ENCODE peak calls at places on chromosomes 11 and 22, in seven cellular contexts. M, G, N, T, A, U and V are unnamed samples.

GRCh38 chr22:38941488-38941987 is 15.9 kb upstream of the APOBEC3A start:
- DNase-seq in M (no peak), T (no peak), A (no peak), U (no peak), N (no peak), G (peak; percentile 29), V (no peak)

GRCh38 chr11:75313457-75314272 is 37.8 kb downstream of the ARRB1 start:
- DNase-seq in N (no peak), G (peak; percentile 71), T (no peak), M (peak; percentile 38), A (no peak), U (no peak), V (no peak)

GRCh38 chr11:111414267-111414931 is 35.3 kb upstream of the POU2AF1 start:
- DNase-seq in N (no peak), A (no peak), M (no peak), T (no peak), U (no peak), G (no peak), V (no peak)

GRCh38 chr22:36343070-36343719 is 44.6 kb downstream of the MYH9 start:
- DNase-seq in N (peak; percentile 27), T (no peak), U (no peak), M (no peak), A (no peak), G (no peak), V (no peak)

GRCh38 chr11:61785837-61786402 is 6.5 kb downstream of the TMEM258 start:
- DNase-seq in G (no peak), A (no peak), U (no peak), M (no peak), N (no peak), T (no peak), V (no peak)

GRCh38 chr11:44728085-44728410 is 1.3 kb downstream of the TSPAN18 start:
- DNase-seq in U (no peak), M (no peak), N (no peak), G (no peak), A (no peak), T (no peak), V (no peak)

GRCh38 chr11:70537576-70538571 is 139.5 kb downstream of the CTTN start:
- DNase-seq in U (no peak), T (peak; percentile 11), A (no peak), N (no peak), G (no peak), M (no peak), V (no peak)

GRCh38 chr11:73980001-73980960 is 2.4 kb downstream of the UCP2 start:
- DNase-seq in M (no peak), U (peak; percentile 43), G (no peak), A (no peak), N (peak; percentile 96), T (no peak), V (peak; percentile 10)

GRCh38 chr11:58618215-58618614 is 4.2 kb upstream of the CNTF start:
- DNase-seq in U (no peak), N (no peak), M (no peak), G (peak; percentile 53), T (peak; percentile 31), A (no peak), V (no peak)

GRCh38 chr22:20261848-20262581 is 6.1 kb downstream of the RTN4R start:
- DNase-seq in M (no peak), U (no peak), N (no peak), A (no peak), T (no peak), G (no peak), V (no peak)

GRCh38 chr22:49240472-49240871 is 587.2 kb downstream of the BRD1 start:
- DNase-seq in U (no peak), A (no peak), N (no peak), M (no peak), T (no peak), G (no peak), V (no peak)

GRCh38 chr11:16912607-16913006 is 101.6 kb downstream of the PLEKHA7 start:
- DNase-seq in G (no peak), M (no peak), U (no peak), A (no peak), T (peak; percentile 50), N (peak; percentile 13), V (peak; percentile 59)

GRCh38 chr11:18367431-18367830 is 26.9 kb upstream of the LDHA start:
- DNase-seq in U (no peak), M (no peak), A (no peak), T (no peak), G (no peak), N (no peak), V (no peak)

GRCh38 chr11:119856681-119857485 is 127.9 kb upstream of the NECTIN1 start:
- DNase-seq in M (no peak), G (no peak), U (no peak), A (no peak), T (no peak), N (no peak), V (no peak)

GRCh38 chr11:6219359-6219758 is 14.0 kb downstream of the C11orf42 start:
- DNase-seq in M (peak; percentile 81), N (no peak), A (peak; percentile 88), U (no peak), G (no peak), T (no peak), V (no peak)

GRCh38 chr11:113675565-113675964 is 30.5 kb downstream of the TMPRSS5 start:
- DNase-seq in N (no peak), T (no peak), M (no peak), A (no peak), U (no peak), G (no peak), V (no peak)

GRCh38 chr11:61728940-61729219 is 23.6 kb upstream of the MYRF start:
- DNase-seq in M (no peak), T (no peak), U (no peak), A (peak; percentile 78), N (no peak), G (no peak), V (no peak)

GRCh38 chr11:100810146-100810545 is 123.1 kb downstream of the ARHGAP42 start:
- DNase-seq in N (no peak), A (peak; percentile 78), T (no peak), M (no peak), G (no peak), U (no peak), V (no peak)

GRCh38 chr22:20143883-20144665 is 6.8 kb downstream of the CCDC188 start:
- DNase-seq in U (no peak), N (no peak), M (no peak), G (no peak), T (no peak), A (no peak), V (no peak)

GRCh38 chr11:62933775-62934495 is 12.8 kb upstream of the CHRM1 start:
- DNase-seq in G (no peak), N (no peak), T (no peak), M (no peak), U (no peak), A (no peak), V (no peak)

GRCh38 chr11:72685560-72686480 is 11.6 kb upstream of the PDE2A start:
- DNase-seq in N (no peak), M (no peak), T (no peak), G (no peak), U (no peak), A (no peak), V (no peak)

GRCh38 chr11:105609832-105610781 is at the start of gene GRIA4:
- DNase-seq in U (no peak), T (peak; percentile 41), A (peak; percentile 20), M (no peak), N (peak; percentile 54), G (peak; percentile 84), V (peak; percentile 78)

GRCh38 chr11:61297741-61298140 is 2.6 kb upstream of the VWCE start:
- DNase-seq in G (peak; percentile 58), U (no peak), T (no peak), A (peak; percentile 89), M (peak; percentile 56), N (no peak), V (no peak)

GRCh38 chr22:48434156-48434867 is 1393.4 kb downstream of the BRD1 start:
- DNase-seq in G (no peak), M (no peak), N (no peak), U (no peak), T (no peak), A (no peak), V (no peak)

GRCh38 chr22:38467904-38468760 is at the start of gene KDELR3:
- DNase-seq in U (no peak), N (no peak), G (no peak), M (peak; percentile 80), A (peak; percentile 43), T (peak; percentile 87), V (no peak)

GRCh38 chr11:35012467-35013191 is 96.2 kb downstream of the PDHX start:
- DNase-seq in U (no peak), M (no peak), A (no peak), T (no peak), N (no peak), G (no peak), V (no peak)

GRCh38 chr11:103055174-103055890 is 36.6 kb downstream of the DCUN1D5 start:
- DNase-seq in G (peak; percentile 22), M (peak; percentile 64), N (no peak), T (peak; percentile 18), A (peak; percentile 63), U (no peak), V (peak; percentile 4)